ENCODE peak calls at places on chromosomes 12 and 14, in nine cellular contexts. F, S, E, R, P, G, M, J and Z are unnamed samples.

GRCh38 chr12:130640496-130640895 is 75.6 kb downstream of the RIMBP2 start:
- DNase-seq in F (no peak), M (no peak), R (no peak), E (no peak), G (no peak), J (no peak), S (no peak), P (no peak), Z (no peak)

GRCh38 chr12:66036317-66036716 is 94.2 kb downstream of the LLPH start:
- DNase-seq in M (no peak), P (no peak), R (no peak), J (peak), S (peak), G (no peak), F (no peak), E (peak), Z (peak)

GRCh38 chr12:98737327-98737722 is 92.2 kb downstream of the APAF1 start:
- DNase-seq in G (no peak), S (no peak), F (no peak), M (no peak), J (no peak), P (no peak), R (no peak), E (no peak), Z (no peak)

GRCh38 chr12:45433441-45433868 is 217.6 kb downstream of the ANO6 start:
- DNase-seq in M (no peak), R (no peak), S (no peak), J (no peak), E (no peak), G (no peak), P (no peak), F (peak), Z (no peak)

GRCh38 chr12:123531091-123531490 is 2.4 kb downstream of the RILPL1 start:
- DNase-seq in P (no peak), R (no peak), F (no peak), M (no peak), E (peak), S (no peak), G (no peak), J (peak), Z (no peak)

GRCh38 chr12:29831173-29831572 is 47.4 kb upstream of the TMTC1 start:
- DNase-seq in S (no peak), G (no peak), P (no peak), R (no peak), E (no peak), F (no peak), J (no peak), M (no peak), Z (no peak)

GRCh38 chr14:68789002-68789797 is 3.7 kb downstream of the ZFP36L1 start:
- DNase-seq in P (peak), M (peak), G (peak), S (peak), R (peak), F (peak), J (peak), E (peak), Z (no peak)

GRCh38 chr14:64605926-64606685 is 56.3 kb downstream of the PPP1R36 start:
- DNase-seq in R (no peak), J (no peak), S (no peak), P (no peak), G (no peak), E (no peak), F (no peak), M (no peak), Z (peak)

GRCh38 chr12:114294303-114294685 is 111.7 kb downstream of the TBX5 start:
- DNase-seq in G (no peak), P (no peak), J (no peak), S (no peak), F (no peak), E (no peak), M (no peak), R (no peak), Z (no peak)

GRCh38 chr14:65096323-65097089 is 5.8 kb downstream of the MAX start:
- DNase-seq in G (no peak), J (no peak), E (no peak), M (no peak), F (no peak), P (no peak), R (peak), S (no peak), Z (no peak)

GRCh38 chr14:68146812-68147211 is 327.2 kb downstream of the RAD51B start:
- DNase-seq in R (no peak), M (no peak), P (no peak), F (no peak), E (no peak), S (peak), G (no peak), J (no peak), Z (peak)

GRCh38 chr12:4962539-4963486 is 53.1 kb downstream of the KCNA1 start:
- DNase-seq in J (no peak), P (no peak), F (peak), E (no peak), G (no peak), R (no peak), M (no peak), S (no peak), Z (no peak)

GRCh38 chr14:99721792-99722516 is 37.9 kb downstream of the CYP46A1 start:
- DNase-seq in J (no peak), M (no peak), F (peak), P (peak), E (no peak), S (no peak), G (no peak), R (no peak), Z (no peak)

DNA sequence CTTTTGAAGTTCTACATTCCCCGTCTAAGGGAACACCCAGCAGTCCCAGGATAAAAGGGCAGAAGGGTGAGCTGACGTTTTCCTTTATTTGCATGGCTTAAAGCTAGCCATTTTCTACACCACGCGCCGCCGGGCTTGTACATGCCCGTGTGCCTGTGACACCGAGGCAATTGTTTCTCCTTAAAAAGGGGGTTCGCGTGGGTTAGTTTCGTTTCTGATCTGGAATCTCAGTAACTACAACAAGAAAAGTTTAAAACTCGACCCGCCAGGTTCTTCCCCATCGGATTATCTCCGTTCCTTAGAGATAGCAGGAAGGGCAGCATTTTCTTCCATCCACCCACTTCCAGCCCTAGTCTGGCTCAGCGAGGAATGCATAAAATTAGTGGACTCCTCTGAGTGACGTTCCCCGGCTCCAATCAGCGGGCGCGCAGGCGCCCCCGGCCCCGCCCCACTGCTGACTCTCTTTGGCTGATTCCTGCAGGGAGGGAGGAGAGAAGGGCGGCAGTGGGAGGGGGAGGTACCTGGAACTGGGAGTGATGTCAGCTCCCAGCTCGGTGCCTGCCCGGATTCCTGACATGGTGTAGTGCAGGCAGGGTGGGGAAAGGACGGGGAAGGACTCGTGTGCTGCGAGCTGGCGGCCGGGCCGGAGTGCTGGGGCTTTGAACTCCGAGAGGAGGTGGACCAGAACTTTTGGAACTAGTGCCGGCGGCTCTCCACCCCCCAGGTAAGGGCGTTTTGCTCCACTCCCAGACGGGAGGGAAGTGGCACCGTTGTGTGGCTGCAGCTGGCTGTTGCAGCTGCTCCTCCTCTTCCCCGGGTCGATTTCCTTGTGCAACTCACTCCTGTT is at the start of gene PPFIBP1:
- DNase-seq in S (peak), P (peak), G (peak), F (peak), J (peak), E (peak), M (peak), R (peak), Z (peak)
- TF ChIP-seq CTCF in S (peak), P (peak), G (no peak), F (peak), J (peak), E (peak), M (no peak), R (no peak), Z (no peak)

DNA sequence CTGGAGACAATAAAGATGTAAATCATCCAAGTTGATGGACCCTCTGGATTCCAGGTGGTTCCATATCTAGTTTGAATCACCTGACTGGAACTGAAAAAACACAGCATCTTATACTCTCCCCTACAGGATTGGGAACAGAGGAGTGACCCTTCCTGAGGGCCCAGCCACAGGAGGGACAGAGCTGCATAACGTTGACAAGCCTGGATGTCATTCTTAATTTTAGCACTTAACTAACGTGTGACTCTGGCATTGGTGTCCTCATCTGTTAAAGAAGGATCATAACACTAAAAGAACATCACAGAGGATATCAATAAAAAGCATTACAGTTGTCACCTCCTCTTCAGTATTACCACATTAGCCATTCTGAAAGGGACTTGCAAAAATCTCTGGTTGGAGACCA is 47.7 kb downstream of the STON2 start:
- DNase-seq in S (no peak), P (no peak), G (no peak), M (no peak), R (no peak), E (no peak), J (no peak), F (no peak), Z (no peak)
- H3K27ac ChIP-seq in S (no peak), P (no peak), G (no peak), M (no peak), R (no peak), E (no peak), J (no peak), F (no peak), Z (no peak)

DNA sequence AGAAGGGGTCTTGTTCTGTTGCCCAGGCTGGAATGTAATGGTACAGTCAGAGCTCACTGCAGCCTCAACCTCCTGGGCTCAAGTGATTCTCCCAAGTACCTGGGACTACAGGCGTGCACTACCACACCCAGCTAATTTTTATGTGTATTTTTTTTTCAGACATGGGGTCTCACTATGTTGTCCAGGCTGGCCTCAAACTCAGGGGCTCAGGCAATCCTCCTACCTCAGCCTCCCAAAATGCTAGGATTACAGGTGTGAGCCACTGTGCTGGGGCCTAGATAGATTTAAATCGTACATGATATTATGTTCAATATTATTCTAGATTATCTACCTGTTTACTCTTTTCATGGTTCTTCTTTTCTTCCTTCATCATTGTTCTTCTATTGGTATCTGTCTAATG is 61.5 kb downstream of the IFT81 start:
- DNase-seq in E (no peak), S (no peak), F (no peak), G (no peak), R (no peak), M (no peak), J (no peak), P (no peak), Z (no peak)
- TF ChIP-seq CTCF in E (no peak), S (no peak), F (no peak), G (no peak), R (no peak), M (no peak), J (no peak), P (no peak), Z (no peak)

GRCh38 chr12:11718768-11719253 is 69.3 kb downstream of the ETV6 start:
- DNase-seq in M (no peak), P (no peak), F (no peak), J (no peak), E (no peak), R (no peak), G (no peak), S (no peak), Z (no peak)

GRCh38 chr12:11718105-11718504 is 68.6 kb downstream of the ETV6 start:
- DNase-seq in J (no peak), F (no peak), R (no peak), P (no peak), S (no peak), G (peak), M (no peak), E (no peak), Z (no peak)

GRCh38 chr12:11717533-11717961 is 68.1 kb downstream of the ETV6 start:
- DNase-seq in P (no peak), F (no peak), R (no peak), M (no peak), S (no peak), E (no peak), J (no peak), G (no peak), Z (no peak)

GRCh38 chr12:11714626-11715025 is 65.2 kb downstream of the ETV6 start:
- DNase-seq in P (no peak), S (no peak), J (no peak), E (no peak), F (no peak), G (no peak), R (no peak), M (no peak), Z (no peak)

GRCh38 chr12:11716794-11717532 is 67.5 kb downstream of the ETV6 start:
- DNase-seq in R (no peak), G (peak), E (no peak), F (no peak), J (no peak), P (no peak), M (no peak), S (no peak), Z (no peak)
- H3K27ac ChIP-seq in R (no peak), G (peak), E (no peak), F (no peak), J (no peak), P (no peak), M (no peak), S (no peak), Z (no peak)

GRCh38 chr12:109912790-109913189 is 12.7 kb downstream of the TCHP start:
- DNase-seq in E (no peak), J (no peak), M (no peak), R (no peak), G (no peak), S (no peak), P (peak), F (no peak), Z (no peak)

GRCh38 chr12:109915171-109916040 is 15.3 kb downstream of the TCHP start:
- DNase-seq in F (no peak), R (no peak), E (peak), J (no peak), P (no peak), G (no peak), S (no peak), M (no peak), Z (no peak)

GRCh38 chr12:109914461-109914860 is 14.4 kb downstream of the TCHP start:
- DNase-seq in S (no peak), E (peak), R (no peak), F (no peak), M (no peak), P (peak), J (no peak), G (no peak), Z (no peak)

GRCh38 chr12:109910254-109910968 is 10.3 kb downstream of the TCHP start:
- DNase-seq in G (no peak), M (no peak), F (no peak), E (no peak), J (no peak), P (peak), R (no peak), S (no peak), Z (no peak)

GRCh38 chr12:109910969-109911348 is 10.9 kb downstream of the TCHP start:
- DNase-seq in R (no peak), S (peak), M (peak), P (peak), E (no peak), G (no peak), F (peak), J (no peak), Z (peak)
- TF ChIP-seq CTCF in R (no peak), S (peak), M (no peak), P (no peak), E (no peak), G (no peak), F (peak), J (no peak), Z (no peak)

GRCh38 chr14:70779667-70780066 is 29.6 kb downstream of the MAP3K9 start:
- DNase-seq in R (no peak), G (no peak), P (no peak), F (no peak), J (peak), E (peak), S (no peak), M (no peak), Z (no peak)
- H3K27ac ChIP-seq in R (no peak), G (no peak), P (no peak), F (no peak), J (no peak), E (no peak), S (no peak), M (no peak), Z (peak)

DNA sequence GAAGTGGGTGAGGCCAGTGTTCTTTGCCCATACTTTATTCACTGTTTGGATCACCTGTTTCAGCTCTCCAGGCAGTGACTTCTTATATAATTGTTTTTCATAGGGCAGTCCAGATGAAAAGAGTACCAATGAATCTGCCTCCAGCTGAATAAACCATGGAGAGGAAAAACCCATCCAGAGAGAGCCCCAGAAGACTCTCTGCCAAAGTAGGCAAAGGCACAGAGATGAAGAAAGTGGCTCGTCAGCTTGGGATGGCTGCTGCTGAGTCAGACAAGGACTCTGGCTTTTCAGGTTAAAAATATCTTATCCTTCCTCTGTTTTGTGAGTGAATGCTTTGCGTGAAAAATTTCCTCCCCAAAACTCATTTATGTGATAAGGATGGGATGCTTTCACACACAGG is 7.5 kb downstream of the CIPC start:
- DNase-seq in M (no peak), P (no peak), S (no peak), J (no peak), F (no peak), G (no peak), E (no peak), R (no peak), Z (no peak)
- TF ChIP-seq CTCF in M (no peak), P (no peak), S (no peak), J (no peak), F (no peak), G (no peak), E (no peak), R (no peak), Z (no peak)

GRCh38 chr12:20370001-20370381 is 1.7 kb downstream of the PDE3A start:
- DNase-seq in P (peak), M (no peak), S (peak), G (peak), F (peak), R (peak), E (peak), J (no peak), Z (no peak)
- H3K27ac ChIP-seq in P (peak), M (no peak), S (peak), G (peak), F (no peak), R (peak), E (peak), J (peak), Z (no peak)

GRCh38 chr14:43692706-43693105 is 814.4 kb downstream of the FSCB start:
- DNase-seq in S (no peak), E (no peak), M (no peak), F (no peak), P (no peak), R (no peak), J (no peak), G (no peak), Z (no peak)

DNA sequence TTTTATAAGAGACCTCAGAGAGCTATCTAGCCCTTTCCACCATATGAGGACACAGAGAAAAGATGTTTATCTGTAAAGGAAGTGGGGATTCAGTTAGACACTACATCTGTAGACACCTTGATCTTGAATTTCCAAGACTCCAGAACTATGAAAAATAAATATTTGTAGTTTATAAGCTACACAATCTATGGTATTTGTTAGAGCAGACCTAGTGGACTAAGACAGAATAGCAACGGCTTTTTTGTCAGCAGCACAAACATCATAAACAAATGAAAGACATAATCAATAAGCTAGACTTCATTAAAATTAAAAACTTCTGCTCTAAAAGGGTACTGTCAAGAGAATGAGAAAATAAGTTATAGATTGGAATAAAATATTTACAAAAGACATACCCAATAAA is 810.1 kb downstream of the FSCB start:
- DNase-seq in F (no peak), P (no peak), S (no peak), R (no peak), G (no peak), M (no peak), J (no peak), E (no peak), Z (no peak)
- TF ChIP-seq CTCF in F (peak), P (no peak), S (no peak), R (no peak), G (no peak), M (no peak), J (no peak), E (no peak), Z (no peak)

DNA sequence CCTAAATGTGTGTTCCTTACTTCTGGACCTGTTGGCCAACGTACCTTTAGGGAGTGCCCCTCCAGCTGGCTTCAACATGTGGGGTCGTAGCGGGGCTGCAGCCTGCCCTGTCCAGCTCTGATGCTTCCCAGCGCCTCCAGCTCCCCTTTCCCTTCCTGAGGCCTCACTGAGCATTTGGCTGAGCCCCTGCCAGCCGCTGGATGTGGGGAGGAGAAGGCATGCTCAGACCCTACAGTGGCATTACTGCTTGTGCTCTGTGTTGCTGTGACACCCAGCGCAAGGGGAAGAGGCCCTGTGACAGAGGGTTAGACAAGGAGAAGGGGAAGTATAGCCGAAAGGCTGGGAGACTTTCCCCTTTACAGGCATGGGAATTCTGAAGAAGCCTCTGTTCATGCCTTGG is 145.9 kb downstream of the PRKCH start:
- DNase-seq in F (no peak), J (no peak), E (no peak), M (no peak), S (no peak), R (no peak), G (no peak), P (no peak), Z (no peak)
- H3K27ac ChIP-seq in F (no peak), J (no peak), E (no peak), M (no peak), S (peak), R (no peak), G (no peak), P (no peak), Z (peak)